ENCODE peak calls at places on chromosomes 13 and 19, in six cellular contexts. G is fibroblast of pulmonary artery; Q is stimulated activated CD4-positive, alpha-beta T cell treated with anti-CD3 and anti-CD28 coated beads, Interleukin-4, amount 100 ng/mL, for 48 hours; P is HT1080; I is NCI-H1092 treated with DMSO at 0.1 percent for 48 hours; M is right cardiac atrium. Z is an unnamed sample.

GRCh38 chr13:30734434-30734833 is 909 bp upstream of the ALOX5AP start:
- DNase-seq in G (no peak), Q (no peak), P (peak), I (no peak), M (no peak), Z (peak)

GRCh38 chr13:74158028-74158427 is 23.8 kb upstream of the KLF12 start:
- DNase-seq in G (peak), Q (no peak), P (no peak), I (no peak), M (peak), Z (no peak)

GRCh38 chr19:1465191-1466016 is 13.6 kb downstream of the C19orf25 start:
- DNase-seq in G (no peak), Q (no peak), P (no peak), I (no peak), M (peak), Z (no peak)

GRCh38 chr13:39370554-39370953 is 232.4 kb downstream of the LHFPL6 start:
- DNase-seq in G (no peak), Q (no peak), P (no peak), I (no peak), M (peak), Z (no peak)

GRCh38 chr19:2524840-2525723 is 49.2 kb downstream of the GADD45B start:
- DNase-seq in G (peak), Q (no peak), P (peak), I (no peak), M (peak), Z (peak)

GRCh38 chr13:66835040-66835628 is 395.0 kb downstream of the PCDH9 start:
- DNase-seq in G (peak), Q (no peak), P (no peak), I (peak), M (peak), Z (no peak)

GRCh38 chr13:75038315-75038881 is 443.6 kb downstream of the TBC1D4 start:
- DNase-seq in G (no peak), Q (no peak), P (no peak), I (no peak), M (no peak), Z (no peak)

GRCh38 chr13:66468656-66469055 is 761.5 kb downstream of the PCDH9 start:
- DNase-seq in G (no peak), Q (no peak), P (no peak), I (no peak), M (no peak), Z (no peak)

GRCh38 chr19:31344403-31344802 is 4.8 kb downstream of the TSHZ3 start:
- DNase-seq in G (no peak), Q (no peak), P (no peak), I (no peak), M (no peak), Z (no peak)

GRCh38 chr19:10379880-10380310 is 477 bp downstream of the TYK2 start:
- DNase-seq in G (no peak), Q (no peak), P (no peak), I (no peak), M (no peak), Z (no peak)

GRCh38 chr19:13781547-13781946 is 7.3 kb downstream of the C19orf53 start:
- DNase-seq in G (peak), Q (no peak), P (peak), I (peak), M (peak), Z (peak)

GRCh38 chr13:108963846-108964600 is 334.6 kb downstream of the MYO16 start:
- DNase-seq in G (peak), Q (no peak), P (no peak), I (no peak), M (no peak), Z (no peak)

GRCh38 chr13:28246891-28247290 is 108.5 kb downstream of the PAN3 start:
- DNase-seq in G (no peak), Q (no peak), P (peak), I (no peak), M (no peak), Z (no peak)

GRCh38 chr13:19332380-19332779 is 150.8 kb upstream of the TUBA3C start:
- DNase-seq in G (no peak), Q (no peak), P (no peak), I (no peak), M (no peak), Z (no peak)

GRCh38 chr19:7013678-7014077 is 7.6 kb downstream of the MBD3L2B start:
- DNase-seq in G (peak), Q (no peak), P (peak), I (no peak), M (no peak), Z (peak)

GRCh38 chr13:110173247-110173818 is 133.6 kb downstream of the COL4A1 start:
- DNase-seq in G (no peak), Q (no peak), P (peak), I (no peak), M (no peak), Z (no peak)

GRCh38 chr13:87674143-87674772 is 3.1 kb downstream of the SLITRK5 start:
- DNase-seq in G (no peak), Q (no peak), P (no peak), I (peak), M (no peak), Z (no peak)

GRCh38 chr19:23391239-23391638 is 4.0 kb downstream of the ZNF91 start:
- DNase-seq in G (no peak), Q (no peak), P (no peak), I (no peak), M (no peak), Z (no peak)

GRCh38 chr13:113084094-113084942 is 21.3 kb upstream of the F7 start:
- DNase-seq in G (no peak), Q (no peak), P (no peak), I (no peak), M (peak), Z (no peak)

GRCh38 chr13:37316935-37317334 is 211.5 kb upstream of the CSNK1A1L start:
- DNase-seq in G (no peak), Q (no peak), P (no peak), I (no peak), M (no peak), Z (no peak)

GRCh38 chr19:45283443-45284033 is 32.5 kb downstream of the MARK4 start:
- DNase-seq in G (no peak), Q (no peak), P (no peak), I (no peak), M (no peak), Z (no peak)

GRCh38 chr13:46341112-46341711 is 45.8 kb downstream of the RUBCNL start:
- DNase-seq in G (peak), Q (no peak), P (peak), I (no peak), M (no peak), Z (peak)

GRCh38 chr19:54451331-54451871 is 2.4 kb downstream of the LENG8 start:
- DNase-seq in G (no peak), Q (no peak), P (no peak), I (no peak), M (peak), Z (peak)

GRCh38 chr19:15280915-15281683 is 48.9 kb upstream of the EPHX3 start:
- DNase-seq in G (peak), Q (no peak), P (peak), I (peak), M (peak), Z (peak)

GRCh38 chr13:53342623-53343022 is 314.0 kb downstream of the OLFM4 start:
- DNase-seq in G (no peak), Q (no peak), P (no peak), I (no peak), M (no peak), Z (no peak)

GRCh38 chr13:35916186-35916585 is 215.0 kb downstream of the DCLK1 start:
- DNase-seq in G (no peak), Q (no peak), P (no peak), I (no peak), M (no peak), Z (no peak)

GRCh38 chr13:87777395-87777794 is 106.2 kb downstream of the SLITRK5 start:
- DNase-seq in G (no peak), Q (no peak), P (peak), I (peak), M (no peak), Z (no peak)

GRCh38 chr13:105914637-105915036 is 620.8 kb downstream of the EFNB2 start:
- DNase-seq in G (peak), Q (no peak), P (peak), I (no peak), M (no peak), Z (no peak)

GRCh38 chr19:15025237-15025636 is 24.0 kb upstream of the CASP14 start:
- DNase-seq in G (no peak), Q (no peak), P (no peak), I (no peak), M (no peak), Z (no peak)

GRCh38 chr13:48400820-48401219 is 12.1 kb downstream of the LPAR6 start:
- DNase-seq in G (peak), Q (no peak), P (peak), I (no peak), M (no peak), Z (no peak)

Z was measured in RCC 7860.